ENCODE peak calls at places on chromosomes 5 and 9, in seven cellular contexts. H is kidney, K is fibroblast of mammary gland, N is left ventricle myocardium inferior, I is fibroblast of villous mesenchyme, A is A549, Z is nephron progenitor cell. Y is an unnamed sample.

GRCh38 chr9:127942152-127943010 is 4.7 kb upstream of the DPM2 start:
- DNase-seq in A (peak; percentile 76), Z (peak; percentile 73), I (peak; percentile 64), H (peak; percentile 91), N (peak; percentile 71), K (peak; percentile 70), Y (peak; percentile 77)

GRCh38 chr9:23769307-23769935 is 56.6 kb downstream of the ELAVL2 start:
- DNase-seq in A (no peak), I (no peak), K (peak; percentile 9), Z (no peak), H (no peak), N (no peak), Y (peak; percentile 5)

GRCh38 chr9:99433095-99433494 is 211.0 kb downstream of the SEC61B start:
- DNase-seq in Z (no peak), N (no peak), K (no peak), A (no peak), H (no peak), I (no peak), Y (no peak)

GRCh38 chr5:22736443-22736842 is 116.7 kb downstream of the CDH12 start:
- DNase-seq in H (no peak), Z (no peak), K (no peak), A (no peak), N (no peak), I (no peak), Y (no peak)

GRCh38 chr9:135512904-135513303 is 8.3 kb upstream of the LCN1 start:
- DNase-seq in A (no peak), H (no peak), Z (no peak), N (no peak), I (no peak), K (no peak), Y (no peak)

GRCh38 chr5:2217219-2217618 is 334.5 kb upstream of the IRX4 start:
- DNase-seq in I (no peak), N (no peak), Z (no peak), K (no peak), H (no peak), A (no peak), Y (no peak)

GRCh38 chr5:95984287-95984938 is 22.8 kb upstream of the ELL2 start:
- DNase-seq in H (no peak), I (peak; percentile 42), A (no peak), Z (no peak), N (no peak), K (peak; percentile 55), Y (peak; percentile 48)

GRCh38 chr9:130172858-130173461 is 756 bp downstream of the NCS1 start:
- DNase-seq in N (no peak), A (no peak), Z (peak; percentile 64), K (no peak), H (peak; percentile 78), I (peak; percentile 39), Y (no peak)

GRCh38 chr9:100322954-100323536 is 29.7 kb downstream of the TEX10 start:
- DNase-seq in I (peak; percentile 60), Z (peak; percentile 35), K (peak; percentile 55), A (peak; percentile 52), H (no peak), N (no peak), Y (peak; percentile 69)

GRCh38 chr9:88835038-88835466 is 156.2 kb upstream of the S1PR3 start:
- DNase-seq in N (no peak), A (no peak), Z (no peak), K (peak; percentile 60), I (peak; percentile 87), H (no peak), Y (peak; percentile 81)

GRCh38 chr9:95003694-95004451 is 277.4 kb downstream of the AOPEP start:
- DNase-seq in I (peak; percentile 69), Z (peak; percentile 61), N (peak; percentile 66), H (peak; percentile 90), K (peak; percentile 48), A (peak; percentile 80), Y (peak; percentile 69)

GRCh38 chr5:25754895-25755294 is 1110.1 kb upstream of the CDH10 start:
- DNase-seq in H (no peak), K (peak; percentile 7), A (peak; percentile 35), I (no peak), Z (no peak), N (no peak), Y (no peak)

GRCh38 chr5:143056331-143056689 is 286.1 kb downstream of the ARHGAP26 start:
- DNase-seq in H (no peak), Z (no peak), A (no peak), I (peak; percentile 33), N (no peak), K (no peak), Y (no peak)

GRCh38 chr9:95133351-95133724 is 184.2 kb downstream of the FANCC start:
- DNase-seq in Z (no peak), I (peak; percentile 34), H (no peak), K (no peak), A (no peak), N (no peak), Y (no peak)

GRCh38 chr5:59709833-59710232 is 183.7 kb downstream of the PDE4D start:
- DNase-seq in N (no peak), Z (no peak), I (peak; percentile 72), H (no peak), A (peak; percentile 23), K (peak; percentile 66), Y (peak; percentile 92)

GRCh38 chr5:132176987-132177386 is 50.7 kb downstream of the P4HA2 start:
- DNase-seq in I (peak; percentile 6), K (peak; percentile 26), Z (no peak), A (no peak), N (no peak), H (no peak), Y (peak; percentile 51)
- TF ChIP-seq CTCF in I (peak; percentile 24), K (peak; percentile 34), Z (no peak), A (peak; percentile 6), N (no peak), H (no peak), Y (peak; percentile 53)

DNA sequence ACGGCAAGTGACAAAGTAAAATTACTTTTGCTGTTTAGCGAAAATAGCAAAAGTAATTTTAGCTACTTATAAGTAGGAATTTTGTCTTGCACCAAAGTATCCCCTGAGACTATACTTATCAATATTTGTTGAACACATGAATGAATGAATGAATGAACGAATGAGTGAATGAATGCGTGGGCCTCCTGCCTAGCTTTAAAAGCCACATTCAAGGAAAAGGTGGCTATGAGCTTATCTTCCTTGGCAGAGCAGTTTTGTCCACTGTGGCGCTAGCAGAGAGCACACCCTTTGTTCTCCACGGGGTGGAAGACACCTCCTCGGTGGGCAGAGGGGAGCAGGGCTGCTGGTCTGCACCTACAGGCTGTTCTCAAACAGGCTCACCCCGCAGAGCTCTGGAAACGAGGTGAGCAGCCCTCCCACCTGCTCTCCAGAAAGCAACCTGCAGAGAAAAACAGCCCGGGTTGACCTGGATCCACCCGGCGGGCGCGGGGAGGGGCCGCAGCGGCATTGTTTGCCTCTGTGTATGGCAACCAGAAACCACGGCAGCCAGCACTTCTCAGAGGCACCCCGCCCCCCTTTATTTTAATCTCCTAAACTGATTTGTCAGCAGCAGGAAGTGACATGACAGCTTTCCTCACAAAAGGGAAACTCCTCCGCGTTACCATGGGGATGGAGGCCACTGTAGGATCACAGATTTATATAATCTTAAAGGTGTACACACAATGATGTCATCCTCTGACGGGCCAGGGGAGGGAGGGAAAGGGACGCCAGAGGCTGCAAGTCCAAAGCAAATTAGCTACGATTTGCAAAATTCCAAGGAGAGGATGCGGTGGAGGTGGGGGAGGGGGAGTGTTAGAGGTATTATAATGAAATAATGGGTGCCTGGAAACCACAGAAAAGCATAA is 5.9 kb downstream of the DUSP1 start:
- DNase-seq in Z (peak; percentile 87), K (peak; percentile 99), A (peak; percentile 100), H (peak; percentile 97), N (peak; percentile 91), I (peak; percentile 100), Y (peak; percentile 100)
- TF ChIP-seq CTCF in Z (no peak), K (no peak), A (no peak), H (peak; percentile 8), N (no peak), I (no peak), Y (peak; percentile 16)

GRCh38 chr5:150615141-150615699 is 25.2 kb upstream of the SYNPO start:
- DNase-seq in A (no peak), N (peak; percentile 49), Z (no peak), K (peak; percentile 63), H (no peak), I (no peak), Y (peak; percentile 56)

GRCh38 chr5:150612405-150612804 is 28.1 kb upstream of the SYNPO start:
- DNase-seq in H (no peak), A (no peak), N (no peak), Z (no peak), K (no peak), I (no peak), Y (no peak)

GRCh38 chr5:150614651-150615040 is 25.8 kb upstream of the SYNPO start:
- DNase-seq in K (no peak), N (no peak), H (no peak), Z (no peak), I (no peak), A (no peak), Y (no peak)

GRCh38 chr5:150612905-150613670 is 27.4 kb upstream of the SYNPO start:
- DNase-seq in K (no peak), A (no peak), N (no peak), I (no peak), Z (no peak), H (no peak), Y (no peak)

DNA sequence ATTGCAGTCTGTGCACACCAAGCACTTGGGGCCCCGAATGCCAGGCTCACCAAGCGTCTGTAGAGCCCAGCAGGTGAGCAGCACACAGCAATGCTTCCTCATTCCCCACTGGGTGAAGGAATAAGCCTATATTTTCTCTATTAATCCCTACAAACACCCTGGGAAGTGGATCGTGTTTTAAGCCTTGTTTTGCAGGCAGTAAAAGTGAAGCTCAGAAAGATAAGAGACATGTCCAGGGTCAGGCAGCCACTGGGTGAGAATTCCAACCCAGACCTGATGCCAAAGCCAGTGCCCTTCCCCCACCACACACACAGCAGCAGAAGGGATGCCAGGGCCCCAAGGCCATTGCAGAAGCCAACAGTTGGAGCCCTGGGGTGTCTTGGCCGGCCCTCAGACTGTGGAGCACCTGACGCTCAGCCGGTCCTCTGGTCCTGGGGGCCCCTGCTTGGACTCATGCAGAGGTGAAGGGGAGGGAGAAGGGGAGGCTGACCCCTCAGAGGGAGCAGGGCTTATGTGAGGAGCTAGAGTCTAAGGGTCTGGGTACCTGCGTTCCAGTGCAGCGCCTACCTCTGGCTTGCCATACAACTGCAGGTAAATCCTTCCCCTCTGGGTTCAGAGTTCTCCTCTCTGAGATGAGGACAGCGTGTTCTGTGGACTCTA is 26.3 kb upstream of the SYNPO start:
- DNase-seq in N (peak; percentile 55), H (no peak), I (no peak), Z (no peak), A (no peak), K (no peak), Y (no peak)
- TF ChIP-seq CTCF in N (peak; percentile 42), H (peak; percentile 15), I (peak; percentile 13), Z (no peak), A (no peak), K (no peak), Y (peak; percentile 45)

GRCh38 chr5:129459485-129460120 is 495 bp upstream of the ADAMTS19 start:
- DNase-seq in N (peak; percentile 30), I (peak; percentile 71), K (peak; percentile 47), A (peak; percentile 5), Z (peak; percentile 68), H (peak; percentile 73), Y (peak; percentile 39)

GRCh38 chr5:129460121-129460950 is at the start of gene ADAMTS19:
- DNase-seq in I (peak; percentile 60), H (peak; percentile 59), N (peak; percentile 18), A (peak; percentile 14), K (peak; percentile 56), Z (peak; percentile 65), Y (peak; percentile 52)

GRCh38 chr5:129461816-129462396 is 1.8 kb downstream of the ADAMTS19 start:
- DNase-seq in A (no peak), I (no peak), K (no peak), Z (no peak), N (no peak), H (no peak), Y (no peak)

GRCh38 chr5:129465945-129466344 is 5.8 kb downstream of the ADAMTS19 start:
- DNase-seq in Z (no peak), A (no peak), N (no peak), H (no peak), K (no peak), I (no peak), Y (no peak)

GRCh38 chr5:129460951-129461815 is 1.1 kb downstream of the ADAMTS19 start:
- DNase-seq in N (peak; percentile 23), I (peak; percentile 47), K (no peak), A (peak; percentile 23), Z (peak; percentile 74), H (peak; percentile 62), Y (peak; percentile 9)
- TF ChIP-seq CTCF in N (peak; percentile 49), I (peak; percentile 40), K (no peak), A (peak; percentile 18), Z (peak; percentile 35), H (no peak), Y (peak; percentile 21)

Y was measured in choroid plexus epithelial cell.